ENCODE peak calls at places on chromosomes 7 and 10, in six cellular contexts. N is tibial nerve; B is Caco-2; G is nephron progenitor cell; Z is stimulated activated CD4-positive, alpha-beta T cell treated with anti-CD3 and anti-CD28 coated beads, Interleukin-2, amount 100 ng/mL, for 48 hours; U is suprapubic skin. K is an unnamed sample.

GRCh38 chr10:22637491-22637890 is 76.9 kb downstream of the PIP4K2A start:
- DNase-seq in N (no peak), G (no peak), Z (no peak), B (no peak), U (no peak), K (no peak)

GRCh38 chr10:35422236-35422635 is 85.9 kb downstream of the CCNY start:
- DNase-seq in B (no peak), G (peak; percentile 19), U (no peak), Z (no peak), N (no peak), K (no peak)

GRCh38 chr10:86401588-86402282 is 35.1 kb upstream of the GRID1 start:
- DNase-seq in N (no peak), G (peak; percentile 26), Z (no peak), U (no peak), B (no peak), K (no peak)

GRCh38 chr10:124717911-124718734 is 26.1 kb downstream of the FAM53B start:
- DNase-seq in B (no peak), G (no peak), Z (peak; percentile 65), N (no peak), U (no peak), K (no peak)

GRCh38 chr10:103491729-103492364 is 1.7 kb upstream of the NEURL1 start:
- DNase-seq in U (no peak), N (no peak), B (peak; percentile 69), Z (no peak), G (peak; percentile 48), K (no peak)

GRCh38 chr7:112331495-112331894 is 118.8 kb upstream of the IFRD1 start:
- DNase-seq in Z (no peak), U (no peak), G (no peak), N (no peak), B (no peak), K (no peak)

GRCh38 chr10:33334839-33335549 is 527 bp upstream of the NRP1 start:
- DNase-seq in B (peak; percentile 88), N (peak; percentile 58), G (peak; percentile 78), U (peak; percentile 85), Z (peak; percentile 31), K (peak; percentile 79)

GRCh38 chr7:66138994-66139752 is 24.5 kb downstream of the CRCP start:
- DNase-seq in N (no peak), U (no peak), B (no peak), Z (no peak), G (no peak), K (no peak)

GRCh38 chr7:93910076-93910994 is 4.0 kb downstream of the GNGT1 start:
- DNase-seq in B (no peak), U (no peak), Z (no peak), N (peak; percentile 70), G (no peak), K (no peak)